ENCODE peak calls at places on chromosomes 4 and X, in nine cellular contexts. Q is H1, X is A549, E is stomach, G is sigmoid colon, A is endothelial cell of umbilical vein, O is adrenal gland, U is tibial nerve, L is IMR-90. K is an unnamed sample.

GRCh38 chr4:149344436-149344835 is 471.2 kb downstream of the IQCM start:
- DNase-seq in Q (no peak), X (no peak), E (no peak), G (no peak), A (no peak), O (no peak), U (no peak), L (peak), K (no peak)

GRCh38 chr4:14254252-14254651 is 626.7 kb upstream of the BOD1L1 start:
- DNase-seq in Q (peak), X (peak), E (peak), G (no peak), A (peak), O (peak), U (no peak), L (peak), K (peak)

GRCh38 chr4:172708184-172708583 is 460.4 kb upstream of the GALNT7 start:
- DNase-seq in Q (no peak), X (no peak), E (no peak), G (no peak), A (no peak), O (no peak), U (no peak), L (no peak), K (no peak)

GRCh38 chr4:180635276-180635675 is 1607.9 kb upstream of the TENM3 start:
- DNase-seq in Q (no peak), X (no peak), E (no peak), G (no peak), A (no peak), O (peak), U (no peak), L (no peak), K (no peak)

GRCh38 chrX:132375941-132376340 is 112.9 kb downstream of the MBNL3 start:
- DNase-seq in Q (no peak), X (peak), E (no peak), G (no peak), A (peak), O (no peak), U (no peak), L (no peak), K (no peak)

GRCh38 chr4:102529977-102530376 is 28.8 kb downstream of the NFKB1 start:
- DNase-seq in Q (no peak), X (no peak), E (no peak), G (no peak), A (no peak), O (no peak), U (no peak), L (no peak), K (no peak)

GRCh38 chr4:185730387-185730786 is 81.6 kb downstream of the SORBS2 start:
- DNase-seq in Q (no peak), X (no peak), E (no peak), G (no peak), A (no peak), O (peak), U (no peak), L (no peak), K (no peak)

GRCh38 chr4:4574792-4575191 is 32.9 kb upstream of the STX18 start:
- DNase-seq in Q (peak), X (no peak), E (no peak), G (no peak), A (peak), O (peak), U (no peak), L (peak), K (peak)

GRCh38 chrX:84187501-84188319 is at the start of gene RPS6KA6:
- DNase-seq in Q (peak), X (peak), E (no peak), G (peak), A (peak), O (peak), U (no peak), L (peak), K (peak)

GRCh38 chr4:90007494-90008167 is 113.0 kb downstream of the MMRN1 start:
- DNase-seq in Q (no peak), X (no peak), E (no peak), G (no peak), A (no peak), O (no peak), U (no peak), L (no peak), K (no peak)

GRCh38 chrX:118493653-118494297 is 1.8 kb upstream of the DOCK11 start:
- DNase-seq in Q (no peak), X (no peak), E (no peak), G (no peak), A (no peak), O (no peak), U (no peak), L (no peak), K (no peak)

GRCh38 chr4:121951570-121952110 is at the start of gene TRPC3:
- DNase-seq in Q (peak), X (no peak), E (peak), G (peak), A (peak), O (peak), U (no peak), L (peak), K (peak)

GRCh38 chrX:14528629-14529287 is 578 bp upstream of the GLRA2 start:
- DNase-seq in Q (peak), X (peak), E (peak), G (peak), A (no peak), O (peak), U (peak), L (peak), K (peak)

DNA sequence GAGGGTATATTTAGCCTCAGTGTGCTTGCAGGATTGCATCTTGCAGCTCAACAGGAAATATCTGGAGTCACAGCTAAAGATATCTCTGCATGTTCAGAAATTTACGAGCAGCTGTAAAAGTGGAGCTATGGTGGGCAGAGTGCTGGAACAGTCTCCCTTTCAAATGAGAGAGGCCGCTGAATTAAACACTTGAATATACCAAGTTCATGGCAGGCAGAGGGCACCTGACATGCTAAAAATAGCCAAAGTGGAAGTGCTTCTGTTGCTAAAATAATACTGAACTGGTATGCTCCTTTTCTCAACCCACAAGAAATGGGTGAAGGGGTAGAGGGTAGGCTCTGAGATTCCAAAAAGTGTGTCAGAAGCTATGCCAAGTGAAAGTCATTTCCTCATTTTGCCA is 98.0 kb downstream of the MGST2 start:
- DNase-seq in Q (no peak), X (no peak), E (no peak), G (no peak), A (peak), O (no peak), U (no peak), L (no peak), K (no peak)
- TF ChIP-seq POLR2A in Q (no peak), X (no peak), E (no peak), G (no peak), A (no peak), O (no peak), U (no peak), L (no peak), K (no peak)

GRCh38 chrX:115625577-115626301 is 64.8 kb downstream of the PLS3 start:
- DNase-seq in Q (no peak), X (no peak), E (no peak), G (no peak), A (peak), O (no peak), U (no peak), L (peak), K (no peak)
- H3K27ac ChIP-seq in Q (no peak), X (no peak), E (peak), G (peak), A (no peak), O (no peak), U (peak), L (peak), K (no peak)

GRCh38 chr4:136412708-136413107 is 1119.6 kb downstream of the PCDH18 start:
- DNase-seq in Q (no peak), X (no peak), E (no peak), G (no peak), A (peak), O (no peak), U (no peak), L (peak), K (no peak)
- TF ChIP-seq POLR2A in Q (no peak), X (no peak), E (no peak), G (no peak), A (no peak), O (no peak), U (no peak), L (no peak), K (no peak)

GRCh38 chr4:7375427-7375826 is 59.3 kb downstream of the PSAPL1 start:
- DNase-seq in Q (no peak), X (no peak), E (no peak), G (no peak), A (no peak), O (no peak), U (no peak), L (peak), K (no peak)
- H3K27ac ChIP-seq in Q (no peak), X (no peak), E (no peak), G (no peak), A (no peak), O (no peak), U (peak), L (no peak), K (no peak)

GRCh38 chr4:145937021-145937861 is 1.4 kb downstream of the ZNF827 start:
- DNase-seq in Q (peak), X (no peak), E (peak), G (peak), A (peak), O (peak), U (peak), L (peak), K (peak)
- TF ChIP-seq POLR2A in Q (peak), X (peak), E (no peak), G (no peak), A (peak), O (peak), U (no peak), L (peak), K (no peak)

GRCh38 chr4:95263960-95264359 is 284.8 kb downstream of the UNC5C start:
- DNase-seq in Q (no peak), X (no peak), E (no peak), G (no peak), A (no peak), O (no peak), U (no peak), L (no peak), K (no peak)
- H3K27ac ChIP-seq in Q (no peak), X (no peak), E (no peak), G (no peak), A (no peak), O (no peak), U (no peak), L (no peak), K (no peak)

DNA sequence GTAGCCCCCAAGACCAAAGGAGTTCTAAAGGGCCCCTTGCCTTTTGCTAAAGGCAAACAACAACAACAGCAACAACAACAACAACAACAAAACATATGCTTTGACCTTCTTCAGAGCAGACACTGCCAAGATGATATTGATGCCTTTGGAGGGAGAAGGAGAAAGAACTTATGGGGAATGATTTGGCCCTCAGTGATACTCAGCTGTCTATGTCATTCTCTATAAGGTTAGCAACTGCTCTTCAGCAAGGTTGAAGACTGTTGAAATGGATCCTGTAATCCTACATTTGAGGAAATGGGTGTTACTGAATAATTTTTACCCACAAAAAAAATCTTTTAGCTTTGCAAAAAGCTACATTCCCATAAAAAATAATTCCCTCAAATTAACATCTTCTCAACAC is 72.5 kb downstream of the PRPS1 start:
- DNase-seq in Q (no peak), X (no peak), E (no peak), G (no peak), A (no peak), O (no peak), U (no peak), L (no peak), K (no peak)
- TF ChIP-seq POLR2A in Q (no peak), X (no peak), E (no peak), G (no peak), A (no peak), O (no peak), U (no peak), L (no peak), K (no peak)

GRCh38 chr4:24896056-24896455 is 16.8 kb downstream of the CCDC149 start:
- DNase-seq in Q (no peak), X (no peak), E (no peak), G (no peak), A (peak), O (no peak), U (no peak), L (peak), K (no peak)

GRCh38 chr4:24894846-24895245 is 18.0 kb downstream of the CCDC149 start:
- DNase-seq in Q (no peak), X (no peak), E (no peak), G (no peak), A (no peak), O (no peak), U (no peak), L (no peak), K (no peak)

GRCh38 chr4:24894243-24894642 is 18.6 kb downstream of the CCDC149 start:
- DNase-seq in Q (no peak), X (no peak), E (no peak), G (no peak), A (no peak), O (no peak), U (no peak), L (no peak), K (no peak)

GRCh38 chr4:24896977-24897376 is 15.9 kb downstream of the CCDC149 start:
- DNase-seq in Q (no peak), X (no peak), E (no peak), G (no peak), A (no peak), O (no peak), U (no peak), L (no peak), K (no peak)

GRCh38 chr4:24895461-24895860 is 17.4 kb downstream of the CCDC149 start:
- DNase-seq in Q (no peak), X (no peak), E (no peak), G (no peak), A (no peak), O (no peak), U (no peak), L (no peak), K (no peak)
- H3K27ac ChIP-seq in Q (no peak), X (no peak), E (no peak), G (no peak), A (no peak), O (no peak), U (no peak), L (no peak), K (no peak)

DNA sequence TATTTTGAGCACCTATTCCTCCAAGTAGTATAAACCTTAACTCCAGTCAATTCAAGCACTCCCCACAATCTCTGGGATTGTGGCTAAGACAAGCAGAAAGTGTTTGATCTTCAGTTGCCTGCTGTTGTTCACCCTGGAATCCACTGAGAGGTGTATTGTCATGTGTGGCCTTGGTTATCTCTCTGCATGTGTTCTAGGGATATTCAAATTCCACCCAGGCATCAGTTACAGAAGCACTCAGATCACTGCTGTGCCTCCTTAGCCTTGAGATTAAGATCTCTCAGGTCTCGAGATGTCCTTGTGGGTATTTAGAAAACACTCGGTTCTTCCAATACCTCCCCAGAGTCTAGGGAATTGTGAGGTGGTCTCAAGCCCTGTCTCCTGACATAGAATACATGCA is 213.3 kb downstream of the SMARCA1 start:
- DNase-seq in Q (no peak), X (no peak), E (no peak), G (no peak), A (no peak), O (no peak), U (no peak), L (no peak), K (no peak)
- TF ChIP-seq POLR2A in Q (no peak), X (no peak), E (no peak), G (no peak), A (no peak), O (no peak), U (no peak), L (no peak), K (no peak)

DNA sequence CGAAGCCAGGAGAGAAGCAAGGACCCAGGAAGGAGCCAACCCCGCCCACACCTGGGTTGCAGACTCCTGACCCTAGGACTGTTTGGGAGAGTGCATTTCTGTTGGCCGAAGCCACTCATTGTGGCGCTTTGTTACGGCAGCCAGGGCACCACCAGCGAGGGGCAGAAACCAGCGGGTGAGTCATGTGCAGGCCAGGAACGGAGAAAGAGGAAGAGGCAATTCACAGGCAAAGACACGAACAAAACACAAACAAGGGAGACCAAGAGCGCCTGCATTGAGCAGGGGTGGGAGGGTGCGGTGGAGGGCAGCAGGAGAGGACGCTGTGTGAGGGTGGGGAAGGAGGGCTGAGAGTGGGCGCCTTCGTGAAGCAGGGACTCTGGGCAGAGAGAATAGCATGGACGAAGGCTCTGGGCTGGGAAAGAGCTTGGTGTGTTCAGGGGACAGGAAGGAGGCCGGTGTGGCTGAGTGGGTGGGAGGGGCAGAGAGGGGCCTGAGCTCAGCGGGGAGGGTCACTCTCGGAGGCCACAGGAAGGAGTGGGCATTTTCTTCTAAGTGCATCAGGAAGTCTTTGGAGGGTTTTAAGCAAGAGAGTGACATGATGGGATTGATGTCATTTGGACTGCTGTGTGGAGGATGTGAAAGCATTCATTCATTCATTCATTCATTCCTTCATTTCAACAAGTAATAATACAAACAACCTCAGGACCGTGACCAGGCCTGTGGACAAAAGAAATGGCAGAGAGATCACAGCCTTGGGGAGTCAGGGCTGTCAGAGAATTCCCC is 12.2 kb upstream of the WFS1 start:
- DNase-seq in Q (no peak), X (no peak), E (no peak), G (no peak), A (peak), O (no peak), U (no peak), L (no peak), K (no peak)
- H3K27ac ChIP-seq in Q (no peak), X (no peak), E (no peak), G (no peak), A (no peak), O (no peak), U (peak), L (no peak), K (no peak)